ENCODE peak calls at places on chromosome 22, in eight cellular contexts. A, S, G, T, D, J, B and H are unnamed samples.

GRCh38 chr22:42842658-42843370 is 14.3 kb downstream of the ARFGAP3 start:
- DNase-seq in J (no peak), D (no peak), A (peak; percentile 47), T (no peak), G (peak; percentile 24), S (no peak), B (no peak), H (no peak)

GRCh38 chr22:23882370-23882769 is 11.8 kb upstream of the MIF start:
- DNase-seq in B (no peak), A (no peak), S (no peak), T (no peak), G (no peak), J (no peak), D (no peak), H (no peak)

GRCh38 chr22:17862646-17863181 is 88.4 kb upstream of the BID start:
- DNase-seq in T (no peak), A (peak; percentile 51), G (no peak), D (no peak), J (no peak), S (no peak), B (no peak), H (no peak)

GRCh38 chr22:40261783-40262182 is 84.1 kb downstream of the TNRC6B start:
- DNase-seq in T (no peak), D (no peak), J (peak; percentile 36), G (no peak), B (no peak), A (no peak), S (no peak), H (no peak)

GRCh38 chr22:31646186-31647019 is 15.6 kb downstream of the PISD start:
- DNase-seq in J (no peak), S (no peak), B (peak; percentile 95), G (peak; percentile 100), A (peak; percentile 99), T (no peak), D (no peak), H (peak; percentile 74)

GRCh38 chr22:49715450-49715849 is 112.2 kb downstream of the BRD1 start:
- DNase-seq in J (no peak), S (no peak), D (no peak), A (no peak), T (no peak), B (no peak), G (no peak), H (no peak)

GRCh38 chr22:48758905-48759875 is 1068.5 kb downstream of the BRD1 start:
- DNase-seq in B (no peak), T (no peak), J (no peak), S (no peak), G (no peak), D (peak; percentile 0), A (no peak), H (no peak)

GRCh38 chr22:42959472-42960145 is 55.3 kb downstream of the PACSIN2 start:
- DNase-seq in B (no peak), T (no peak), A (peak; percentile 90), D (peak; percentile 65), J (no peak), G (peak; percentile 88), S (no peak), H (no peak)

GRCh38 chr22:26891431-26891830 is 234.0 kb downstream of the MIAT start:
- DNase-seq in S (no peak), G (peak; percentile 5), J (no peak), D (no peak), T (no peak), A (peak; percentile 74), B (no peak), H (no peak)

GRCh38 chr22:42848941-42849340 is 8.1 kb downstream of the ARFGAP3 start:
- DNase-seq in B (no peak), G (no peak), J (no peak), A (no peak), D (no peak), T (no peak), S (no peak), H (no peak)